ENCODE peak calls at places on chromosomes 11 and 22, in four cellular contexts. G is K562, Y is HepG2, Z is H1. V is an unnamed sample.

GRCh38 chr11:1158681-1159525 is 1.1 kb downstream of the MUC5AC start:
- DNase-seq in Z (no peak), Y (no peak), G (no peak), V (no peak)

GRCh38 chr11:2664331-2664730 is 35.5 kb downstream of the KCNQ1OT1 start:
- DNase-seq in Y (no peak), Z (no peak), G (no peak), V (no peak)

GRCh38 chr11:117152066-117152465 is 8.0 kb downstream of the PAFAH1B2 start:
- DNase-seq in Y (no peak), Z (no peak), G (no peak), V (no peak)

GRCh38 chr11:126978911-126979310 is 21.7 kb downstream of the KIRREL3 start:
- DNase-seq in Z (no peak), G (no peak), Y (no peak), V (no peak)

GRCh38 chr11:69022268-69022667 is 9.2 kb upstream of the MRGPRF start:
- DNase-seq in Y (no peak), Z (no peak), G (no peak), V (no peak)

GRCh38 chr11:34641456-34641855 is 20.6 kb downstream of the EHF start:
- DNase-seq in G (no peak), Z (no peak), Y (no peak), V (no peak)

GRCh38 chr11:1737080-1737757 is 13.2 kb downstream of the IFITM10 start:
- DNase-seq in G (no peak), Z (no peak), Y (no peak), V (no peak)

GRCh38 chr11:14423633-14424032 is 64.7 kb upstream of the RRAS2 start:
- DNase-seq in Y (peak), G (no peak), Z (no peak), V (no peak)

GRCh38 chr22:17832665-17833064 is 58.4 kb upstream of the BID start:
- DNase-seq in G (no peak), Y (no peak), Z (no peak), V (no peak)

GRCh38 chr11:69423181-69423580 is 58.3 kb upstream of the LINC01488 start:
- DNase-seq in Z (no peak), G (no peak), Y (no peak), V (no peak)

GRCh38 chr11:75524576-75525432 is 937 bp downstream of the GDPD5 start:
- DNase-seq in Y (no peak), Z (no peak), G (peak), V (no peak)

GRCh38 chr11:14727215-14727614 is 83.6 kb downstream of the PDE3B start:
- DNase-seq in Y (no peak), G (no peak), Z (no peak), V (no peak)

DNA sequence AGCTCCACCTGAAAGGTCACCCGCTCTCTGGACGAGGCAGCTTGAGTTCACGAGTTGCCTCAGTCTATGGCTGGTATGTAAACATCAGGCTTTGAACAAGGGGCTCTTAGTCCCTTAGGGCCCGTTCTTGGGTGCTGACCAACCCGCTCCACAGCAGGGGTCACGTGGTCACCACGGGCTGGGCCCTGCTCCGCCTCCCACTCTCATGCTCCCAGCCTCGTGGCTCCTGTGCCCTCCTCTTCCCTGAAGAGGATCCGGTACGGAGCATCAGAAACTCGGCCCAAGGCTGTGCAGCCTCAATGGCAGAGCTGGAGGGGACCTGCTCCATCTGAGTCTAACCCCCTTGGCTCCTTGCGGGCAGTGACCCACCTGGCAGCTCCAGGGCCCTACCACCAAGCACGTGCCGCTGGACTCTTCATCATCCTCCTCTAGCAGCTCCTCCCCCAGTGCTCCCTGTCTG is 54.2 kb upstream of the TTLL12 start:
- DNase-seq in G (peak), Y (peak), Z (no peak), V (no peak)
- TF ChIP-seq JUND in G (no peak), Y (no peak), Z (no peak), V (no peak)

GRCh38 chr22:28105988-28106387 is 186.9 kb upstream of the PITPNB start:
- DNase-seq in Y (no peak), Z (no peak), G (no peak), V (no peak)

GRCh38 chr22:28106601-28107000 is 187.5 kb upstream of the PITPNB start:
- DNase-seq in Y (no peak), G (no peak), Z (no peak), V (no peak)

GRCh38 chr22:28102413-28102812 is 183.4 kb upstream of the PITPNB start:
- DNase-seq in G (no peak), Z (no peak), Y (no peak), V (no peak)

GRCh38 chr22:28103596-28103995 is 184.5 kb upstream of the PITPNB start:
- DNase-seq in G (no peak), Z (no peak), Y (no peak), V (no peak)

GRCh38 chr22:28105396-28105795 is 186.3 kb upstream of the PITPNB start:
- DNase-seq in G (no peak), Z (no peak), Y (no peak), V (no peak)
- TF ChIP-seq FOSL1 in G (no peak), Z (no peak), Y (no peak), V (no peak)

GRCh38 chr11:26974068-26974790 is 19.7 kb upstream of the FIBIN start:
- DNase-seq in Y (no peak), G (no peak), Z (no peak), V (no peak)

GRCh38 chr11:26971961-26972360 is 22.0 kb upstream of the FIBIN start:
- DNase-seq in Y (no peak), G (no peak), Z (no peak), V (no peak)

DNA sequence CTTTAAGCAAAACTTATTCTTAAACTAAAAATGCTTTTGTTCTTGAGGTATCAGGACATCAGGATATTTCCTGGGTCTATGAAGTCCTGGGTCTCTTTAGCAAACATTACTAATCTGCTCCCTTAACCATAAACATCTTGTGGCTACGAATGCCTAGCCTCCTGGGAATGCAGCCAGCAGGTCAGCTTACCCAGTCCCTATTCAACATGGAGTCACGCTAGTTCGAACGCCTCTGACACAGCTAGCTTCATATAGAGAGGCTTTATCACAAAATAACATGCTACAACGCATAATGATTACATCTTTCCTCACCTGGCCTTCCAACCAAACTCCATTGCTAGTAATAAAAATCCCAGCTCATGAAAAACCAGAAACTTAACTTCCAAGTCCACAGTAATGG is 17.5 kb upstream of the FIBIN start:
- DNase-seq in G (no peak), Y (no peak), Z (no peak), V (no peak)
- TF ChIP-seq SRF in G (no peak), Y (no peak), Z (no peak), V (no peak)

GRCh38 chr11:3885855-3886254 is 30.4 kb downstream of the STIM1 start:
- DNase-seq in Z (no peak), G (no peak), Y (no peak), V (peak)
- TF ChIP-seq JUND in Z (no peak), G (no peak), Y (no peak), V (peak)

GRCh38 chr11:124543145-124543544 is 309 bp downstream of the OR8B12 start:
- DNase-seq in G (no peak), Z (no peak), Y (no peak), V (no peak)
- TF ChIP-seq FOSL1 in G (no peak), Z (no peak), Y (no peak), V (no peak)